ENCODE peak calls at places on chromosomes 1 and 21, in four cellular contexts. One of them, this sample, is unnamed. For H3K4me1, the result is how much of the 10 kb centered on the place peaks cover.

GRCh38 chr1:226981838-226982237 is 41.7 kb downstream of the COQ8A start:
- DNase-seq in kidney: peak
- DNase-seq in CD8-positive, alpha-beta T cell: no peak
- DNase-seq in naive thymus-derived CD4-positive, alpha-beta T cell: no peak
- DNase-seq in this sample: no peak

GRCh38 chr1:185352067-185352466 is 35.0 kb upstream of the IVNS1ABP start:
- DNase-seq in kidney: no peak
- DNase-seq in naive thymus-derived CD4-positive, alpha-beta T cell: no peak
- DNase-seq in CD8-positive, alpha-beta T cell: no peak
- DNase-seq in this sample: no peak

GRCh38 chr1:34824817-34825454 is 32.1 kb downstream of the GJA4 start:
- DNase-seq in naive thymus-derived CD4-positive, alpha-beta T cell: no peak
- DNase-seq in CD8-positive, alpha-beta T cell: no peak
- DNase-seq in kidney: no peak
- DNase-seq in this sample: no peak

GRCh38 chr1:165842363-165843129 is 15.1 kb downstream of the UCK2 start:
- DNase-seq in CD8-positive, alpha-beta T cell: no peak
- DNase-seq in naive thymus-derived CD4-positive, alpha-beta T cell: no peak
- DNase-seq in kidney: no peak
- DNase-seq in this sample: no peak

GRCh38 chr1:224565186-224565585 is 50.9 kb upstream of the CNIH3 start:
- DNase-seq in CD8-positive, alpha-beta T cell: no peak
- DNase-seq in naive thymus-derived CD4-positive, alpha-beta T cell: no peak
- DNase-seq in kidney: no peak
- DNase-seq in this sample: no peak

GRCh38 chr1:78606274-78606673 is 14.0 kb upstream of the IFI44L start:
- DNase-seq in CD8-positive, alpha-beta T cell: no peak
- DNase-seq in kidney: no peak
- DNase-seq in naive thymus-derived CD4-positive, alpha-beta T cell: no peak
- DNase-seq in this sample: no peak

GRCh38 chr1:32336963-32337675 is 1.1 kb upstream of the MARCKSL1 start:
- DNase-seq in CD8-positive, alpha-beta T cell: no peak
- DNase-seq in naive thymus-derived CD4-positive, alpha-beta T cell: no peak
- DNase-seq in kidney: peak
- DNase-seq in this sample: no peak

GRCh38 chr1:220527279-220528048 is 472 bp upstream of the MARK1 start:
- DNase-seq in naive thymus-derived CD4-positive, alpha-beta T cell: no peak
- DNase-seq in CD8-positive, alpha-beta T cell: no peak
- DNase-seq in kidney: peak
- DNase-seq in this sample: peak

GRCh38 chr1:97332716-97333115 is 588.1 kb downstream of the DPYD start:
- DNase-seq in naive thymus-derived CD4-positive, alpha-beta T cell: no peak
- DNase-seq in kidney: no peak
- DNase-seq in CD8-positive, alpha-beta T cell: no peak
- DNase-seq in this sample: no peak

DNA sequence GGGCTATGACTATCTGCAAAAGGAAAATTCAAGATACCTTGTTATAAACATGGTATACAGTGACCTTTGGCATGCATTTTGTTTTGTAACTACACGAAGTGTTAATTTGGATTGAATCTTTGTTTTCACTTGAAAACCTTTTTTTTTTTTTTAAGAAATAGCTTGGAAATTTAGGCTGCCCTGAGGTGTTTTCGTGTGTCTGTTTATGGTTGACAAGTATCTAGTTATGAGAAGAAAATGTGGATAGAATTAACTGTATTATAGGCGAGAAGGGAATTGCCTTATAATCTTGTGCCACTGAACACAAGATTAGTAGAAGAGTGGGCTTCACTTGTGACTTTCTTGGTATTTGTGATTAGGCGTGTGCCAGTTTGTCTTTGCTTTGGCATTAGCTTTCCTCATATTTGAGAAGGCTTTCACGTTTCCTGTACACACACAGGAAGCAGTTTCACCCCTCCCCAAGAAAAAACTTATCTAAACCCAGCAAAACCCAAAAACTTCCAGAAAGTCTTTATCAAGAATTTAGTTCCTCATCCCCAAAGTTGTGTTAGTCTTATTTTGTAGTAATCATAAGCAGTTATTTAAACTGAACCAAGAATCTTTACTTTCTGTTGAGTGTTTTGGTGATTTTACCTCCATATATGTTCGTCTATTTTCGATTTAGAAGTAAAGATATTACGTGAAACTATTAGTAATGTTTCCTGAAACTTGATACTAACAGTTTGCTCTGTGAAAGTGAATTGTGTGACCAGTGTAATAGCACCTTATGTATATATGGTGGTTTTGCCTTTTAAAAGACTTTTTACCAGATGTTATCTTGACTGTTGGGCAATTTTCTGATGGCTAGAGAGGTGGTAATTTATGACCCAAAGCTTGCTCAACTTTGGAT is 3.8 kb downstream of the DYRK1A start:
- DNase-seq in naive thymus-derived CD4-positive, alpha-beta T cell: no peak
- DNase-seq in CD8-positive, alpha-beta T cell: no peak
- DNase-seq in kidney: no peak
- DNase-seq in this sample: peak
- H3K4me1 ChIP-seq in naive thymus-derived CD4-positive, alpha-beta T cell: under half
- H3K4me1 ChIP-seq in CD8-positive, alpha-beta T cell: half or more
- H3K4me1 ChIP-seq in kidney: under half
- H3K4me1 ChIP-seq in this sample: half or more

GRCh38 chr1:158931055-158931737 is at the start of gene PYHIN1:
- DNase-seq in naive thymus-derived CD4-positive, alpha-beta T cell: peak
- DNase-seq in kidney: no peak
- DNase-seq in CD8-positive, alpha-beta T cell: peak
- DNase-seq in this sample: peak
- H3K4me3 ChIP-seq in naive thymus-derived CD4-positive, alpha-beta T cell: peak
- H3K4me3 ChIP-seq in kidney: peak
- H3K4me3 ChIP-seq in CD8-positive, alpha-beta T cell: peak
- H3K4me3 ChIP-seq in this sample: peak

GRCh38 chr21:36359185-36359584 is 26.0 kb upstream of the CHAF1B start:
- DNase-seq in naive thymus-derived CD4-positive, alpha-beta T cell: no peak
- DNase-seq in CD8-positive, alpha-beta T cell: no peak
- DNase-seq in kidney: no peak
- DNase-seq in this sample: no peak

GRCh38 chr21:36355071-36355680 is 30.0 kb upstream of the CHAF1B start:
- DNase-seq in kidney: no peak
- DNase-seq in naive thymus-derived CD4-positive, alpha-beta T cell: no peak
- DNase-seq in CD8-positive, alpha-beta T cell: no peak
- DNase-seq in this sample: no peak

GRCh38 chr21:36350282-36350910 is 30.4 kb downstream of the MORC3 start:
- DNase-seq in naive thymus-derived CD4-positive, alpha-beta T cell: no peak
- DNase-seq in CD8-positive, alpha-beta T cell: no peak
- DNase-seq in kidney: no peak
- DNase-seq in this sample: no peak

DNA sequence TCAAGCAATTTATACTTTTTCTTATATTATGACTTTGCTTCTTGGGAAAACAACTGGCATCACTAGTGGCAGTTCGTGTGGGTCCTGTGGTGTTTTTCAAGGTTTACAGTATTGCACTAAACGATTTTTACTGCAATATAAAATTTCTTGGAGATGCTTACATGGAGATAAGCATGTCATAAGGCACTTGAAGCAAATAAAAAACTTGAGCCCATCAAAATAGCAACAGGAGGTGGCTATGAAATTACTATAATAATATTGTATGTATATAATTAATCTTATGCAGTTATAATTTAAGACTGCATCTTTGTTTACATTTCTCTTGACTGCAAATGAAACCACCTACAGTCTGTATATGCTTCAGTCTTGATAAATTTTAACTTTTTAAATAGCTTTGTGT is 29.3 kb upstream of the CHAF1B start:
- DNase-seq in naive thymus-derived CD4-positive, alpha-beta T cell: no peak
- DNase-seq in kidney: no peak
- DNase-seq in CD8-positive, alpha-beta T cell: no peak
- DNase-seq in this sample: no peak
- H3K27ac ChIP-seq in naive thymus-derived CD4-positive, alpha-beta T cell: no peak
- H3K27ac ChIP-seq in kidney: no peak
- H3K27ac ChIP-seq in CD8-positive, alpha-beta T cell: no peak
- H3K27ac ChIP-seq in this sample: no peak

GRCh38 chr1:16184557-16185303 is 27.7 kb downstream of the ARHGEF19 start:
- DNase-seq in CD8-positive, alpha-beta T cell: no peak
- DNase-seq in kidney: no peak
- DNase-seq in naive thymus-derived CD4-positive, alpha-beta T cell: no peak
- DNase-seq in this sample: no peak
- H3K4me1 ChIP-seq in CD8-positive, alpha-beta T cell: under half
- H3K4me1 ChIP-seq in kidney: under half
- H3K4me1 ChIP-seq in naive thymus-derived CD4-positive, alpha-beta T cell: under half
- H3K4me1 ChIP-seq in this sample: under half

GRCh38 chr1:156157506-156157905 is 4.1 kb downstream of the SEMA4A start:
- DNase-seq in CD8-positive, alpha-beta T cell: no peak
- DNase-seq in naive thymus-derived CD4-positive, alpha-beta T cell: no peak
- DNase-seq in kidney: no peak
- DNase-seq in this sample: no peak
- H3K4me3 ChIP-seq in CD8-positive, alpha-beta T cell: no peak
- H3K4me3 ChIP-seq in naive thymus-derived CD4-positive, alpha-beta T cell: no peak
- H3K4me3 ChIP-seq in kidney: no peak
- H3K4me3 ChIP-seq in this sample: no peak

GRCh38 chr1:19115082-19115808 is 94.8 kb downstream of the UBR4 start:
- DNase-seq in CD8-positive, alpha-beta T cell: no peak
- DNase-seq in kidney: no peak
- DNase-seq in naive thymus-derived CD4-positive, alpha-beta T cell: no peak
- DNase-seq in this sample: no peak
- H3K27ac ChIP-seq in CD8-positive, alpha-beta T cell: no peak
- H3K27ac ChIP-seq in kidney: no peak
- H3K27ac ChIP-seq in naive thymus-derived CD4-positive, alpha-beta T cell: no peak
- H3K27ac ChIP-seq in this sample: no peak

GRCh38 chr1:8529901-8530300 is 212.0 kb downstream of the SLC45A1 start:
- DNase-seq in kidney: no peak
- DNase-seq in naive thymus-derived CD4-positive, alpha-beta T cell: no peak
- DNase-seq in CD8-positive, alpha-beta T cell: no peak
- DNase-seq in this sample: no peak

GRCh38 chr1:8533124-8533523 is 215.2 kb downstream of the SLC45A1 start:
- DNase-seq in naive thymus-derived CD4-positive, alpha-beta T cell: no peak
- DNase-seq in CD8-positive, alpha-beta T cell: no peak
- DNase-seq in kidney: no peak
- DNase-seq in this sample: peak

GRCh38 chr1:8536521-8536920 is 218.6 kb downstream of the SLC45A1 start:
- DNase-seq in CD8-positive, alpha-beta T cell: no peak
- DNase-seq in naive thymus-derived CD4-positive, alpha-beta T cell: no peak
- DNase-seq in kidney: no peak
- DNase-seq in this sample: no peak

GRCh38 chr1:8538502-8538901 is 220.6 kb downstream of the SLC45A1 start:
- DNase-seq in CD8-positive, alpha-beta T cell: no peak
- DNase-seq in naive thymus-derived CD4-positive, alpha-beta T cell: no peak
- DNase-seq in kidney: no peak
- DNase-seq in this sample: no peak

DNA sequence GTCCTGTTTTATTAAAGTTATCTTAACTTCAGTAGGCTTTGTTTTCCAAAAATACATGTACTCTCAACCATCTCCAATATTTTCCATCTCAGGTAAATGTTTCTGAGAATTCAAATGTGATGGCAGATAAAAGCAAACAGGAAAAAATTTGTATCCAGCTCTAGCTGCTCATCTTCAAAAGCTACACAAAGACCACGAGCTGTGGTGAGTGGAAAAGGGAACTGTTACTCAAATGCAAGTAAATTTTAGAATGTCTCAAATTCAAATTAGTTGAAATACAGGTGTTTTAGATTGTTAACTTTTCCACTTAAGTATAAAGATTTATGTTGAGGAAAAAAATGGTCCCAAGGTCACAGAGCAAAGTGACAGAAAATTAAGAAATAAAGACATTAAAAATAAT is 216.0 kb downstream of the SLC45A1 start:
- DNase-seq in CD8-positive, alpha-beta T cell: no peak
- DNase-seq in kidney: no peak
- DNase-seq in naive thymus-derived CD4-positive, alpha-beta T cell: no peak
- DNase-seq in this sample: no peak
- H3K4me1 ChIP-seq in CD8-positive, alpha-beta T cell: under half
- H3K4me1 ChIP-seq in kidney: under half
- H3K4me1 ChIP-seq in naive thymus-derived CD4-positive, alpha-beta T cell: under half
- H3K4me1 ChIP-seq in this sample: under half

GRCh38 chr1:217090073-217090911 is 367.1 kb upstream of the ESRRG start:
- DNase-seq in CD8-positive, alpha-beta T cell: no peak
- DNase-seq in naive thymus-derived CD4-positive, alpha-beta T cell: no peak
- DNase-seq in kidney: no peak
- DNase-seq in this sample: no peak
- H3K4me3 ChIP-seq in CD8-positive, alpha-beta T cell: no peak
- H3K4me3 ChIP-seq in naive thymus-derived CD4-positive, alpha-beta T cell: no peak
- H3K4me3 ChIP-seq in kidney: peak
- H3K4me3 ChIP-seq in this sample: no peak

GRCh38 chr1:239893127-239893731 is 198.5 kb upstream of the FMN2 start:
- DNase-seq in naive thymus-derived CD4-positive, alpha-beta T cell: no peak
- DNase-seq in kidney: no peak
- DNase-seq in CD8-positive, alpha-beta T cell: no peak
- DNase-seq in this sample: no peak

GRCh38 chr1:239892602-239893001 is 199.1 kb upstream of the FMN2 start:
- DNase-seq in CD8-positive, alpha-beta T cell: no peak
- DNase-seq in naive thymus-derived CD4-positive, alpha-beta T cell: no peak
- DNase-seq in kidney: no peak
- DNase-seq in this sample: no peak

GRCh38 chr1:239888639-239889038 is 203.0 kb upstream of the FMN2 start:
- DNase-seq in kidney: no peak
- DNase-seq in naive thymus-derived CD4-positive, alpha-beta T cell: no peak
- DNase-seq in CD8-positive, alpha-beta T cell: no peak
- DNase-seq in this sample: no peak

GRCh38 chr1:239896569-239896968 is 195.1 kb upstream of the FMN2 start:
- DNase-seq in naive thymus-derived CD4-positive, alpha-beta T cell: no peak
- DNase-seq in kidney: no peak
- DNase-seq in CD8-positive, alpha-beta T cell: no peak
- DNase-seq in this sample: no peak

GRCh38 chr1:239891621-239892358 is 199.9 kb upstream of the FMN2 start:
- DNase-seq in naive thymus-derived CD4-positive, alpha-beta T cell: no peak
- DNase-seq in CD8-positive, alpha-beta T cell: no peak
- DNase-seq in kidney: no peak
- DNase-seq in this sample: no peak
- H3K27ac ChIP-seq in naive thymus-derived CD4-positive, alpha-beta T cell: no peak
- H3K27ac ChIP-seq in CD8-positive, alpha-beta T cell: no peak
- H3K27ac ChIP-seq in kidney: no peak
- H3K27ac ChIP-seq in this sample: no peak

GRCh38 chr1:153958961-153959260 is 499 bp upstream of the CRTC2 start:
- DNase-seq in CD8-positive, alpha-beta T cell: no peak
- DNase-seq in naive thymus-derived CD4-positive, alpha-beta T cell: no peak
- DNase-seq in kidney: peak
- DNase-seq in this sample: no peak

GRCh38 chr1:153960206-153960605 is 1.8 kb upstream of the CRTC2 start:
- DNase-seq in naive thymus-derived CD4-positive, alpha-beta T cell: no peak
- DNase-seq in kidney: peak
- DNase-seq in CD8-positive, alpha-beta T cell: no peak
- DNase-seq in this sample: no peak

GRCh38 chr1:153958111-153958960 is at the start of gene CRTC2:
- DNase-seq in CD8-positive, alpha-beta T cell: peak
- DNase-seq in naive thymus-derived CD4-positive, alpha-beta T cell: peak
- DNase-seq in kidney: peak
- DNase-seq in this sample: peak

GRCh38 chr1:153957744-153958110 is 685 bp downstream of the CRTC2 start:
- DNase-seq in naive thymus-derived CD4-positive, alpha-beta T cell: peak
- DNase-seq in kidney: no peak
- DNase-seq in CD8-positive, alpha-beta T cell: peak
- DNase-seq in this sample: peak

DNA sequence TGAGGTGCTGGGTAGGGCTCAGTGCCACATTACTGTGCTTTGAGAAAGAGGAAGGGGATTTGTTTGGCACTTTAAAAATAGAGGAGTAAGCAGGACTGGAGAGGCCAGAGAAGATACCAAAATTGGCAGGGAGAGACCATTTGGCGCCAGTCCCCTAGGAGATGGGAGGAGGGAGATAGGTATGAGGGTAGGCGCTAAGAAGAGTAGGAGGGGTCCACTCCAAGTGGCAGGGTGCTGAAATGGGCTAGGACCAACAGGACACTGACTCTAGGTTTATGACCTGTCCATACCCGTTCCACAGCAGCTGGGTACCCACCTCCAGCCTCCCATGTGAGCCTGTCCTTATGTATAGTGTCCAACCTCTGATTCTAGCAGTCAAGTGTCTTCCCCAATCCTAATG is 1.0 kb upstream of the CRTC2 start:
- DNase-seq in naive thymus-derived CD4-positive, alpha-beta T cell: no peak
- DNase-seq in kidney: peak
- DNase-seq in CD8-positive, alpha-beta T cell: no peak
- DNase-seq in this sample: no peak
- H3K4me1 ChIP-seq in naive thymus-derived CD4-positive, alpha-beta T cell: under half
- H3K4me1 ChIP-seq in kidney: under half
- H3K4me1 ChIP-seq in CD8-positive, alpha-beta T cell: half or more
- H3K4me1 ChIP-seq in this sample: half or more